ENCODE peak calls at places on chromosomes 7 and 10, in seven cellular contexts. One of them, this sample, is unnamed.

GRCh38 chr10:47438857-47439474 is 44.9 kb downstream of the ANXA8 start:
- DNase-seq in hypothalamus: no peak
- DNase-seq in astrocyte of the spinal cord: peak
- DNase-seq in NCI-H526: no peak
- DNase-seq in T47D: peak
- DNase-seq in caudate nucleus: no peak
- DNase-seq in NCI-H1092: peak
- DNase-seq in this sample: no peak

GRCh38 chr10:21334891-21335696 is 190.4 kb downstream of the SKIDA1 start:
- DNase-seq in hypothalamus: no peak
- DNase-seq in astrocyte of the spinal cord: peak
- DNase-seq in NCI-H526: no peak
- DNase-seq in T47D: no peak
- DNase-seq in caudate nucleus: no peak
- DNase-seq in NCI-H1092: no peak
- DNase-seq in this sample: no peak

GRCh38 chr7:22675917-22676343 is 51.1 kb upstream of the IL6 start:
- DNase-seq in hypothalamus: no peak
- DNase-seq in astrocyte of the spinal cord: peak
- DNase-seq in NCI-H526: no peak
- DNase-seq in T47D: no peak
- DNase-seq in caudate nucleus: no peak
- DNase-seq in NCI-H1092: no peak
- DNase-seq in this sample: no peak

GRCh38 chr7:75624134-75624832 is 114.5 kb downstream of the HIP1 start:
- DNase-seq in hypothalamus: no peak
- DNase-seq in astrocyte of the spinal cord: peak
- DNase-seq in NCI-H526: no peak
- DNase-seq in T47D: no peak
- DNase-seq in caudate nucleus: no peak
- DNase-seq in NCI-H1092: no peak
- DNase-seq in this sample: no peak

GRCh38 chr7:13725591-13725990 is 263.9 kb downstream of the ETV1 start:
- DNase-seq in hypothalamus: no peak
- DNase-seq in astrocyte of the spinal cord: no peak
- DNase-seq in NCI-H526: no peak
- DNase-seq in T47D: no peak
- DNase-seq in caudate nucleus: no peak
- DNase-seq in NCI-H1092: no peak
- DNase-seq in this sample: no peak

GRCh38 chr10:88802430-88802829 is at the start of gene LIPM:
- DNase-seq in hypothalamus: no peak
- DNase-seq in astrocyte of the spinal cord: no peak
- DNase-seq in NCI-H526: no peak
- DNase-seq in T47D: no peak
- DNase-seq in caudate nucleus: no peak
- DNase-seq in NCI-H1092: no peak
- DNase-seq in this sample: no peak

GRCh38 chr7:74225400-74225799 is 15.6 kb downstream of the LAT2 start:
- DNase-seq in hypothalamus: no peak
- DNase-seq in astrocyte of the spinal cord: no peak
- DNase-seq in NCI-H526: no peak
- DNase-seq in T47D: no peak
- DNase-seq in caudate nucleus: no peak
- DNase-seq in NCI-H1092: no peak
- DNase-seq in this sample: no peak

GRCh38 chr10:113493943-113494342 is 58.9 kb upstream of the HABP2 start:
- DNase-seq in hypothalamus: no peak
- DNase-seq in astrocyte of the spinal cord: no peak
- DNase-seq in NCI-H526: no peak
- DNase-seq in T47D: no peak
- DNase-seq in caudate nucleus: no peak
- DNase-seq in NCI-H1092: no peak
- DNase-seq in this sample: no peak

GRCh38 chr7:2754086-2754485 is 66.1 kb downstream of the AMZ1 start:
- DNase-seq in hypothalamus: no peak
- DNase-seq in astrocyte of the spinal cord: peak
- DNase-seq in NCI-H526: no peak
- DNase-seq in T47D: no peak
- DNase-seq in caudate nucleus: no peak
- DNase-seq in NCI-H1092: no peak
- DNase-seq in this sample: no peak

GRCh38 chr7:73669316-73669715 is 1.7 kb downstream of the VPS37D start:
- DNase-seq in hypothalamus: no peak
- DNase-seq in astrocyte of the spinal cord: no peak
- DNase-seq in NCI-H526: no peak
- DNase-seq in T47D: no peak
- DNase-seq in caudate nucleus: no peak
- DNase-seq in NCI-H1092: no peak
- DNase-seq in this sample: no peak

This sample was measured in stimulated activated naive CD8-positive, alpha-beta T cell treated with anti-CD3 and anti-CD28 coated beads, Interleukin-15, Interleukin-2, amounts not matched to agents 100 U/mL and 50 U/mL, for 24 hours.